ENCODE peak calls at places on chromosomes 4 and X, in nine cellular contexts. W is stimulated activated CD8-positive, alpha-beta memory T cell treated with anti-CD3 and anti-CD28 coated beads, Interleukin-12 subunit alpha, Interleukin-12 subunit beta, amount 100 ng/mL, for 4 hours; L is AG08395; T is fibroblast of mammary gland; I is heart right ventricle; B is tibial nerve; M is ascending aorta; Q is mesothelial cell of epicardium; P is iPS DF 6.9. A is an unnamed sample.

GRCh38 chr4:144648042-144648441 is 2.1 kb downstream of the HHIP start:
- DNase-seq in M (no peak), B (no peak), P (no peak), L (no peak), T (no peak), Q (no peak), W (no peak), I (no peak), A (no peak)

GRCh38 chrX:133215747-133216146 is 2.4 kb downstream of the TFDP3 start:
- DNase-seq in P (no peak), T (peak), Q (no peak), I (no peak), W (no peak), M (no peak), L (peak), B (no peak), A (peak)

GRCh38 chrX:2819345-2820130 is 9.2 kb upstream of the GYG2 start:
- DNase-seq in B (no peak), T (peak), M (no peak), P (no peak), L (peak), Q (no peak), W (no peak), I (no peak), A (peak)

GRCh38 chr4:26995316-26995715 is 134.7 kb downstream of the STIM2 start:
- DNase-seq in L (no peak), P (no peak), I (no peak), W (no peak), M (no peak), B (no peak), Q (no peak), T (no peak), A (no peak)

GRCh38 chr4:25879587-25879986 is 16.8 kb upstream of the SEL1L3 start:
- DNase-seq in I (no peak), P (no peak), W (no peak), T (no peak), L (no peak), Q (no peak), B (no peak), M (no peak), A (no peak)

GRCh38 chr4:139973015-139973414 is 181.0 kb downstream of the MAML3 start:
- DNase-seq in Q (no peak), I (no peak), M (no peak), T (peak), P (no peak), W (no peak), B (no peak), L (no peak), A (no peak)

GRCh38 chr4:8916251-8916913 is 44.7 kb upstream of the HMX1 start:
- DNase-seq in L (no peak), Q (no peak), M (no peak), T (no peak), B (no peak), I (no peak), P (no peak), W (no peak), A (no peak)

GRCh38 chrX:68440940-68441339 is 7.6 kb upstream of the OPHN1 start:
- DNase-seq in M (no peak), B (peak), T (peak), I (peak), L (peak), P (no peak), Q (peak), W (no peak), A (peak)

GRCh38 chr4:10096976-10097330 is 19.6 kb downstream of the WDR1 start:
- DNase-seq in L (no peak), W (no peak), P (no peak), T (no peak), M (no peak), I (no peak), B (no peak), Q (no peak), A (no peak)

GRCh38 chrX:121000589-121000988 is 15.0 kb upstream of the CT47A1 start:
- DNase-seq in T (peak), Q (no peak), I (no peak), B (no peak), W (no peak), P (no peak), L (no peak), M (no peak), A (peak)

GRCh38 chr4:30792616-30793015 is 72.4 kb downstream of the PCDH7 start:
- DNase-seq in I (no peak), B (no peak), L (no peak), P (no peak), Q (no peak), T (no peak), M (no peak), W (no peak), A (no peak)

GRCh38 chrX:68045008-68045577 is 388.2 kb downstream of the OPHN1 start:
- DNase-seq in P (no peak), M (no peak), T (no peak), B (no peak), I (no peak), Q (no peak), L (no peak), W (no peak), A (no peak)

GRCh38 chr4:183840311-183840710 is 64.8 kb upstream of the STOX2 start:
- DNase-seq in P (peak), Q (peak), M (no peak), L (peak), B (peak), W (peak), I (peak), T (peak), A (peak)

GRCh38 chr4:16858275-16858752 is 40.1 kb downstream of the LDB2 start:
- DNase-seq in L (no peak), M (no peak), I (peak), W (no peak), T (peak), P (no peak), B (no peak), Q (no peak), A (peak)

GRCh38 chr4:122458625-122459024 is 2.1 kb upstream of the IL2 start:
- DNase-seq in L (peak), Q (no peak), B (no peak), W (no peak), T (peak), M (no peak), I (no peak), P (no peak), A (peak)

GRCh38 chrX:110965409-110965808 is 130.6 kb upstream of the PAK3 start:
- DNase-seq in I (no peak), W (no peak), L (no peak), B (no peak), P (no peak), T (peak), Q (no peak), M (no peak), A (peak)

GRCh38 chr4:89752932-89753598 is 83.9 kb downstream of the SNCA start:
- DNase-seq in T (peak), M (no peak), L (peak), W (no peak), P (no peak), B (no peak), I (no peak), Q (no peak), A (peak)

GRCh38 chrX:33434256-33435092 is 223.1 kb upstream of the DMD start:
- DNase-seq in T (peak), I (peak), Q (peak), M (no peak), L (peak), P (peak), B (peak), W (no peak), A (peak)

GRCh38 chr4:40455340-40455902 is 120.3 kb downstream of the CHRNA9 start:
- DNase-seq in Q (no peak), B (no peak), L (no peak), I (no peak), P (no peak), W (no peak), M (no peak), T (peak), A (no peak)

GRCh38 chr4:1137063-1137771 is 23.9 kb upstream of the RNF212 start:
- DNase-seq in M (no peak), W (no peak), Q (no peak), P (no peak), I (no peak), L (no peak), T (peak), B (no peak), A (peak)

GRCh38 chr4:133148690-133149363 is at the start of gene PCDH10:
- DNase-seq in B (peak), L (peak), W (no peak), P (peak), Q (peak), T (peak), I (peak), M (peak), A (peak)

GRCh38 chr4:171538601-171539100 is 274.6 kb upstream of the GALNTL6 start:
- DNase-seq in B (no peak), P (no peak), T (no peak), W (no peak), I (no peak), M (no peak), Q (no peak), L (no peak), A (no peak)

GRCh38 chr4:139740531-139741041 is 75.0 kb downstream of the MGST2 start:
- DNase-seq in P (no peak), B (peak), M (no peak), L (peak), T (peak), Q (no peak), I (peak), W (no peak), A (peak)